ENCODE peak calls at places on chromosomes 3 and 15, in seven cellular contexts. N is AG04449; V is heart right ventricle; L is CD4-positive, alpha-beta T cell; X is RWPE1; U is uterus; Q is Daoy. Z is an unnamed sample.

GRCh38 chr15:29638781-29639180 is 183.5 kb downstream of the TJP1 start:
- DNase-seq in Q (peak), U (no peak), L (no peak), X (no peak), N (no peak), V (no peak), Z (no peak)

GRCh38 chr15:31262901-31263671 is 63.5 kb upstream of the KLF13 start:
- DNase-seq in U (no peak), V (no peak), X (peak), Q (no peak), N (no peak), L (no peak), Z (peak)

GRCh38 chr3:16028604-16029003 is 145.9 kb upstream of the GALNT15 start:
- DNase-seq in U (no peak), N (peak), Q (peak), L (no peak), V (no peak), X (no peak), Z (no peak)

GRCh38 chr3:101617478-101617877 is 43.5 kb downstream of the PCNP start:
- DNase-seq in V (no peak), Q (no peak), X (no peak), N (no peak), U (no peak), L (no peak), Z (no peak)

GRCh38 chr3:36650271-36650671 is 114.1 kb downstream of the DCLK3 start:
- DNase-seq in U (no peak), N (no peak), V (no peak), Q (no peak), L (no peak), X (no peak), Z (no peak)

GRCh38 chr15:68653795-68654194 is 75.0 kb downstream of the CORO2B start:
- DNase-seq in Q (no peak), L (no peak), V (no peak), N (no peak), U (no peak), X (no peak), Z (no peak)

GRCh38 chr3:17431004-17431403 is 311.4 kb downstream of the TBC1D5 start:
- DNase-seq in N (no peak), X (peak), U (no peak), Q (no peak), V (no peak), L (no peak), Z (no peak)

GRCh38 chr3:61239871-61240270 is 11.4 kb downstream of the FHIT start:
- DNase-seq in V (peak), N (no peak), U (no peak), L (no peak), Q (no peak), X (no peak), Z (no peak)

GRCh38 chr3:192303235-192303634 is 424.1 kb downstream of the FGF12 start:
- DNase-seq in N (no peak), X (no peak), L (no peak), Q (no peak), U (no peak), V (no peak), Z (no peak)

GRCh38 chr3:42660898-42661297 is 7.4 kb downstream of the ZBTB47 start:
- DNase-seq in U (no peak), Q (no peak), L (no peak), N (no peak), X (no peak), V (no peak), Z (no peak)

GRCh38 chr3:11944052-11944673 is 60.0 kb upstream of the SYN2 start:
- DNase-seq in U (no peak), Q (peak), V (no peak), X (peak), N (no peak), L (no peak), Z (peak)

GRCh38 chr3:17258823-17259436 is 374.2 kb downstream of the PLCL2 start:
- DNase-seq in X (peak), N (peak), L (no peak), Q (peak), U (no peak), V (peak), Z (no peak)

GRCh38 chr15:91790826-91791225 is 62.7 kb upstream of the SLCO3A1 start:
- DNase-seq in X (peak), V (no peak), Q (peak), U (no peak), N (no peak), L (no peak), Z (no peak)

GRCh38 chr3:111333642-111334041 is 208.4 kb upstream of the CD96 start:
- DNase-seq in Q (peak), L (no peak), V (no peak), N (no peak), U (no peak), X (peak), Z (no peak)

GRCh38 chr3:81186412-81186811 is 575.0 kb downstream of the GBE1 start:
- DNase-seq in Q (no peak), U (no peak), N (no peak), V (no peak), L (no peak), X (no peak), Z (no peak)

GRCh38 chr3:117141821-117142220 is 432.2 kb downstream of the TUSC7 start:
- DNase-seq in L (no peak), X (no peak), U (no peak), N (no peak), V (no peak), Q (no peak), Z (no peak)

GRCh38 chr3:181103605-181104004 is 114.1 kb upstream of the DNAJC19 start:
- DNase-seq in V (no peak), X (peak), U (no peak), L (no peak), N (no peak), Q (peak), Z (no peak)

GRCh38 chr3:124346487-124346886 is 354.6 kb upstream of the ROPN1 start:
- DNase-seq in L (no peak), Q (no peak), V (no peak), N (no peak), U (no peak), X (no peak), Z (no peak)

GRCh38 chr3:12990306-12990705 is 82.9 kb downstream of the IQSEC1 start:
- DNase-seq in N (no peak), L (no peak), V (no peak), Q (no peak), U (no peak), X (no peak), Z (no peak)

GRCh38 chr3:46208167-46208704 is at the start of gene CCR1:
- DNase-seq in U (no peak), X (no peak), Q (no peak), V (peak), N (no peak), L (no peak), Z (no peak)

GRCh38 chr3:30341851-30342250 is 264.6 kb upstream of the TGFBR2 start:
- DNase-seq in V (no peak), N (no peak), Q (no peak), X (no peak), L (no peak), U (no peak), Z (no peak)

GRCh38 chr3:134904796-134905646 is 110.0 kb downstream of the EPHB1 start:
- DNase-seq in U (no peak), N (no peak), Q (peak), V (no peak), X (no peak), L (no peak), Z (no peak)

GRCh38 chr3:188278717-188279324 is 124.9 kb downstream of the LPP start:
- DNase-seq in N (no peak), Q (no peak), V (no peak), L (no peak), X (no peak), U (no peak), Z (no peak)

GRCh38 chr3:45906681-45907220 is 20.4 kb downstream of the CCR9 start:
- DNase-seq in L (no peak), U (no peak), N (peak), X (no peak), Q (peak), V (no peak), Z (peak)

GRCh38 chr3:171620825-171621434 is 160.7 kb upstream of the TNIK start:
- DNase-seq in N (peak), U (no peak), X (no peak), L (no peak), V (no peak), Q (peak), Z (no peak)

GRCh38 chr3:10957976-10958749 is 34.4 kb upstream of the SLC6A1 start:
- DNase-seq in L (no peak), X (no peak), Q (peak), V (peak), N (no peak), U (no peak), Z (no peak)

GRCh38 chr3:166444756-166445155 is 607.5 kb upstream of the BCHE start:
- DNase-seq in N (no peak), V (no peak), U (no peak), Q (peak), L (no peak), X (peak), Z (no peak)

GRCh38 chr3:81929697-81930096 is 168.3 kb upstream of the GBE1 start:
- DNase-seq in N (no peak), V (no peak), X (no peak), L (no peak), U (no peak), Q (no peak), Z (no peak)